ENCODE peak calls at places on chromosome 16, in eight cellular contexts. One of them, this sample, is unnamed.

GRCh38 chr16:54945063-54945462 is 14.4 kb downstream of the IRX5 start:
- DNase-seq in neural crest cell: no peak
- DNase-seq in MG63: no peak
- DNase-seq in mesenchymal stem cell: no peak
- DNase-seq in NCI-H69: no peak
- DNase-seq in lung: no peak
- DNase-seq in amniotic stem cell: no peak
- DNase-seq in mucosa of descending colon: no peak
- DNase-seq in this sample: no peak

GRCh38 chr16:84360748-84361147 is 7.6 kb upstream of the ATP2C2 start:
- DNase-seq in neural crest cell: no peak
- DNase-seq in MG63: no peak
- DNase-seq in mesenchymal stem cell: no peak
- DNase-seq in NCI-H69: no peak
- DNase-seq in lung: no peak
- DNase-seq in amniotic stem cell: no peak
- DNase-seq in mucosa of descending colon: no peak
- DNase-seq in this sample: no peak

GRCh38 chr16:2882460-2883026 is 472 bp upstream of the FLYWCH2 start:
- DNase-seq in neural crest cell: peak; percentile 88
- DNase-seq in MG63: peak; percentile 99
- DNase-seq in mesenchymal stem cell: peak; percentile 100
- DNase-seq in NCI-H69: peak; percentile 99
- DNase-seq in lung: peak; percentile 98
- DNase-seq in amniotic stem cell: peak; percentile 97
- DNase-seq in mucosa of descending colon: peak; percentile 99
- DNase-seq in this sample: peak; percentile 98

GRCh38 chr16:3363793-3364192 is 8.1 kb downstream of the OR2C1 start:
- DNase-seq in neural crest cell: no peak
- DNase-seq in MG63: no peak
- DNase-seq in mesenchymal stem cell: no peak
- DNase-seq in NCI-H69: no peak
- DNase-seq in lung: no peak
- DNase-seq in amniotic stem cell: no peak
- DNase-seq in mucosa of descending colon: no peak
- DNase-seq in this sample: peak; percentile 13

GRCh38 chr16:4935231-4935855 is 1.6 kb downstream of the PPL start:
- DNase-seq in neural crest cell: no peak
- DNase-seq in MG63: peak; percentile 76
- DNase-seq in mesenchymal stem cell: no peak
- DNase-seq in NCI-H69: no peak
- DNase-seq in lung: peak; percentile 93
- DNase-seq in amniotic stem cell: no peak
- DNase-seq in mucosa of descending colon: peak; percentile 85
- DNase-seq in this sample: no peak

GRCh38 chr16:69338557-69339288 is 641 bp downstream of the COG8 start:
- DNase-seq in neural crest cell: no peak
- DNase-seq in MG63: no peak
- DNase-seq in mesenchymal stem cell: no peak
- DNase-seq in NCI-H69: no peak
- DNase-seq in lung: no peak
- DNase-seq in amniotic stem cell: no peak
- DNase-seq in mucosa of descending colon: no peak
- DNase-seq in this sample: no peak

GRCh38 chr16:65153365-65154105 is 31.7 kb upstream of the CDH11 start:
- DNase-seq in neural crest cell: no peak
- DNase-seq in MG63: no peak
- DNase-seq in mesenchymal stem cell: no peak
- DNase-seq in NCI-H69: no peak
- DNase-seq in lung: no peak
- DNase-seq in amniotic stem cell: no peak
- DNase-seq in mucosa of descending colon: no peak
- DNase-seq in this sample: no peak

GRCh38 chr16:85556456-85557082 is 56.6 kb upstream of the GSE1 start:
- DNase-seq in neural crest cell: no peak
- DNase-seq in MG63: peak; percentile 59
- DNase-seq in mesenchymal stem cell: peak; percentile 63
- DNase-seq in NCI-H69: peak; percentile 83
- DNase-seq in lung: peak; percentile 70
- DNase-seq in amniotic stem cell: no peak
- DNase-seq in mucosa of descending colon: peak; percentile 87
- DNase-seq in this sample: peak; percentile 63

GRCh38 chr16:3950343-3951193 is 70.1 kb upstream of the CREBBP start:
- DNase-seq in neural crest cell: no peak
- DNase-seq in MG63: peak; percentile 99
- DNase-seq in mesenchymal stem cell: peak; percentile 64
- DNase-seq in NCI-H69: no peak
- DNase-seq in lung: peak; percentile 89
- DNase-seq in amniotic stem cell: peak; percentile 93
- DNase-seq in mucosa of descending colon: peak; percentile 68
- DNase-seq in this sample: peak; percentile 83

GRCh38 chr16:79042886-79043285 is 557.7 kb downstream of the MAF start:
- DNase-seq in neural crest cell: no peak
- DNase-seq in MG63: no peak
- DNase-seq in mesenchymal stem cell: no peak
- DNase-seq in NCI-H69: no peak
- DNase-seq in lung: no peak
- DNase-seq in amniotic stem cell: no peak
- DNase-seq in mucosa of descending colon: no peak
- DNase-seq in this sample: no peak

GRCh38 chr16:60748366-60748765 is 1287.9 kb downstream of the CDH8 start:
- DNase-seq in neural crest cell: no peak
- DNase-seq in MG63: no peak
- DNase-seq in mesenchymal stem cell: no peak
- DNase-seq in NCI-H69: no peak
- DNase-seq in lung: no peak
- DNase-seq in amniotic stem cell: no peak
- DNase-seq in mucosa of descending colon: no peak
- DNase-seq in this sample: no peak

GRCh38 chr16:35295856-35296255 is 1836.4 kb downstream of the TP53TG3F start:
- DNase-seq in neural crest cell: no peak
- DNase-seq in MG63: no peak
- DNase-seq in mesenchymal stem cell: no peak
- DNase-seq in NCI-H69: no peak
- DNase-seq in lung: no peak
- DNase-seq in amniotic stem cell: no peak
- DNase-seq in mucosa of descending colon: no peak
- DNase-seq in this sample: no peak

GRCh38 chr16:84072014-84072413 is 29.4 kb upstream of the SLC38A8 start:
- DNase-seq in neural crest cell: no peak
- DNase-seq in MG63: peak; percentile 28
- DNase-seq in mesenchymal stem cell: no peak
- DNase-seq in NCI-H69: no peak
- DNase-seq in lung: no peak
- DNase-seq in amniotic stem cell: no peak
- DNase-seq in mucosa of descending colon: no peak
- DNase-seq in this sample: peak; percentile 23

GRCh38 chr16:29307598-29308507 is 98.7 kb downstream of the NPIPB11 start:
- DNase-seq in neural crest cell: no peak
- DNase-seq in MG63: peak; percentile 9
- DNase-seq in mesenchymal stem cell: peak; percentile 87
- DNase-seq in NCI-H69: no peak
- DNase-seq in lung: no peak
- DNase-seq in amniotic stem cell: no peak
- DNase-seq in mucosa of descending colon: peak; percentile 14
- DNase-seq in this sample: peak; percentile 76

GRCh38 chr16:12588510-12588909 is 215.2 kb downstream of the CPPED1 start:
- DNase-seq in neural crest cell: no peak
- DNase-seq in MG63: no peak
- DNase-seq in mesenchymal stem cell: no peak
- DNase-seq in NCI-H69: no peak
- DNase-seq in lung: no peak
- DNase-seq in amniotic stem cell: no peak
- DNase-seq in mucosa of descending colon: no peak
- DNase-seq in this sample: no peak

GRCh38 chr16:59552164-59552563 is 818.0 kb upstream of the GOT2 start:
- DNase-seq in neural crest cell: no peak
- DNase-seq in MG63: no peak
- DNase-seq in mesenchymal stem cell: no peak
- DNase-seq in NCI-H69: no peak
- DNase-seq in lung: no peak
- DNase-seq in amniotic stem cell: no peak
- DNase-seq in mucosa of descending colon: no peak
- DNase-seq in this sample: no peak

GRCh38 chr16:66880288-66881013 is at the start of gene PDP2:
- DNase-seq in neural crest cell: peak; percentile 96
- DNase-seq in MG63: peak; percentile 86
- DNase-seq in mesenchymal stem cell: peak; percentile 96
- DNase-seq in NCI-H69: peak; percentile 95
- DNase-seq in lung: peak; percentile 97
- DNase-seq in amniotic stem cell: peak; percentile 86
- DNase-seq in mucosa of descending colon: peak; percentile 96
- DNase-seq in this sample: peak; percentile 92

GRCh38 chr16:74261068-74261467 is 35.5 kb upstream of the PSMD7 start:
- DNase-seq in neural crest cell: no peak
- DNase-seq in MG63: peak; percentile 4
- DNase-seq in mesenchymal stem cell: no peak
- DNase-seq in NCI-H69: no peak
- DNase-seq in lung: no peak
- DNase-seq in amniotic stem cell: no peak
- DNase-seq in mucosa of descending colon: no peak
- DNase-seq in this sample: no peak

GRCh38 chr16:4053663-4054479 is 62.4 kb downstream of the ADCY9 start:
- DNase-seq in neural crest cell: no peak
- DNase-seq in MG63: peak; percentile 93
- DNase-seq in mesenchymal stem cell: peak; percentile 97
- DNase-seq in NCI-H69: no peak
- DNase-seq in lung: peak; percentile 76
- DNase-seq in amniotic stem cell: peak; percentile 72
- DNase-seq in mucosa of descending colon: no peak
- DNase-seq in this sample: peak; percentile 19

GRCh38 chr16:8493885-8494487 is 96.3 kb downstream of the TMEM114 start:
- DNase-seq in neural crest cell: no peak
- DNase-seq in MG63: no peak
- DNase-seq in mesenchymal stem cell: no peak
- DNase-seq in NCI-H69: no peak
- DNase-seq in lung: no peak
- DNase-seq in amniotic stem cell: no peak
- DNase-seq in mucosa of descending colon: no peak
- DNase-seq in this sample: no peak

GRCh38 chr16:50296807-50297206 is 30.5 kb downstream of the ADCY7 start:
- DNase-seq in neural crest cell: no peak
- DNase-seq in MG63: no peak
- DNase-seq in mesenchymal stem cell: no peak
- DNase-seq in NCI-H69: peak; percentile 54
- DNase-seq in lung: no peak
- DNase-seq in amniotic stem cell: no peak
- DNase-seq in mucosa of descending colon: peak; percentile 23
- DNase-seq in this sample: no peak

GRCh38 chr16:56985288-56985961 is 3.9 kb upstream of the NLRC5 start:
- DNase-seq in neural crest cell: no peak
- DNase-seq in MG63: peak; percentile 94
- DNase-seq in mesenchymal stem cell: peak; percentile 93
- DNase-seq in NCI-H69: peak; percentile 1
- DNase-seq in lung: peak; percentile 49
- DNase-seq in amniotic stem cell: peak; percentile 87
- DNase-seq in mucosa of descending colon: peak; percentile 83
- DNase-seq in this sample: peak; percentile 82

GRCh38 chr16:85033153-85033552 is 5.6 kb downstream of the KIAA0513 start:
- DNase-seq in neural crest cell: no peak
- DNase-seq in MG63: no peak
- DNase-seq in mesenchymal stem cell: no peak
- DNase-seq in NCI-H69: peak; percentile 93
- DNase-seq in lung: no peak
- DNase-seq in amniotic stem cell: no peak
- DNase-seq in mucosa of descending colon: no peak
- DNase-seq in this sample: no peak

GRCh38 chr16:19008770-19009169 is 25.0 kb downstream of the TMC7 start:
- DNase-seq in neural crest cell: no peak
- DNase-seq in MG63: no peak
- DNase-seq in mesenchymal stem cell: peak; percentile 38
- DNase-seq in NCI-H69: no peak
- DNase-seq in lung: no peak
- DNase-seq in amniotic stem cell: no peak
- DNase-seq in mucosa of descending colon: no peak
- DNase-seq in this sample: no peak

GRCh38 chr16:82682757-82683156 is 56.0 kb downstream of the CDH13 start:
- DNase-seq in neural crest cell: no peak
- DNase-seq in MG63: no peak
- DNase-seq in mesenchymal stem cell: no peak
- DNase-seq in NCI-H69: no peak
- DNase-seq in lung: no peak
- DNase-seq in amniotic stem cell: no peak
- DNase-seq in mucosa of descending colon: no peak
- DNase-seq in this sample: no peak

GRCh38 chr16:82633964-82634600 is 7.3 kb downstream of the CDH13 start:
- DNase-seq in neural crest cell: peak; percentile 41
- DNase-seq in MG63: peak; percentile 75
- DNase-seq in mesenchymal stem cell: peak; percentile 60
- DNase-seq in NCI-H69: peak; percentile 10
- DNase-seq in lung: no peak
- DNase-seq in amniotic stem cell: no peak
- DNase-seq in mucosa of descending colon: peak; percentile 55
- DNase-seq in this sample: peak; percentile 81

GRCh38 chr16:69848635-69849545 is 86.8 kb downstream of the WWP2 start:
- DNase-seq in neural crest cell: no peak
- DNase-seq in MG63: peak; percentile 93
- DNase-seq in mesenchymal stem cell: peak; percentile 80
- DNase-seq in NCI-H69: no peak
- DNase-seq in lung: peak; percentile 74
- DNase-seq in amniotic stem cell: peak; percentile 78
- DNase-seq in mucosa of descending colon: peak; percentile 86
- DNase-seq in this sample: peak; percentile 93

GRCh38 chr16:24670623-24671454 is 58.6 kb upstream of the TNRC6A start:
- DNase-seq in neural crest cell: peak; percentile 20
- DNase-seq in MG63: peak; percentile 48
- DNase-seq in mesenchymal stem cell: peak; percentile 96
- DNase-seq in NCI-H69: peak; percentile 88
- DNase-seq in lung: peak; percentile 40
- DNase-seq in amniotic stem cell: peak; percentile 49
- DNase-seq in mucosa of descending colon: peak; percentile 50
- DNase-seq in this sample: peak; percentile 85

GRCh38 chr16:65114527-65114926 is 7.3 kb downstream of the CDH11 start:
- DNase-seq in neural crest cell: no peak
- DNase-seq in MG63: no peak
- DNase-seq in mesenchymal stem cell: no peak
- DNase-seq in NCI-H69: no peak
- DNase-seq in lung: no peak
- DNase-seq in amniotic stem cell: no peak
- DNase-seq in mucosa of descending colon: no peak
- DNase-seq in this sample: no peak

GRCh38 chr16:4082474-4083044 is 33.7 kb downstream of the ADCY9 start:
- DNase-seq in neural crest cell: no peak
- DNase-seq in MG63: no peak
- DNase-seq in mesenchymal stem cell: no peak
- DNase-seq in NCI-H69: no peak
- DNase-seq in lung: no peak
- DNase-seq in amniotic stem cell: no peak
- DNase-seq in mucosa of descending colon: no peak
- DNase-seq in this sample: no peak

GRCh38 chr16:83911290-83911689 is 12.4 kb downstream of the MLYCD start:
- DNase-seq in neural crest cell: no peak
- DNase-seq in MG63: no peak
- DNase-seq in mesenchymal stem cell: no peak
- DNase-seq in NCI-H69: no peak
- DNase-seq in lung: no peak
- DNase-seq in amniotic stem cell: no peak
- DNase-seq in mucosa of descending colon: no peak
- DNase-seq in this sample: no peak

GRCh38 chr16:70159355-70160348 is 13.9 kb upstream of the CLEC18C start:
- DNase-seq in neural crest cell: no peak
- DNase-seq in MG63: no peak
- DNase-seq in mesenchymal stem cell: no peak
- DNase-seq in NCI-H69: no peak
- DNase-seq in lung: no peak
- DNase-seq in amniotic stem cell: no peak
- DNase-seq in mucosa of descending colon: no peak
- DNase-seq in this sample: no peak

GRCh38 chr16:26133401-26133800 is 441.6 kb downstream of the HS3ST4 start:
- DNase-seq in neural crest cell: no peak
- DNase-seq in MG63: no peak
- DNase-seq in mesenchymal stem cell: no peak
- DNase-seq in NCI-H69: no peak
- DNase-seq in lung: no peak
- DNase-seq in amniotic stem cell: no peak
- DNase-seq in mucosa of descending colon: no peak
- DNase-seq in this sample: no peak

This sample was measured in Daoy.